ENCODE peak calls at places on chromosomes 4 and X, in ten cellular contexts. Z, G, U, E, H, C, M, X, B and O are unnamed samples. For H3K4me1, the result is how much of the 10 kb centered on the place peaks cover.

GRCh38 chrX:64977830-64978229 is 1.6 kb upstream of the ZC4H2 start:
- DNase-seq in Z (no peak), E (no peak), B (no peak), X (no peak), C (no peak), M (no peak), G (no peak), U (no peak), H (no peak), O (no peak)

GRCh38 chr4:111043286-111043685 is 420.4 kb upstream of the PITX2 start:
- DNase-seq in C (no peak), H (no peak), U (no peak), B (no peak), M (no peak), G (no peak), E (no peak), Z (no peak), X (no peak), O (no peak)

GRCh38 chr4:71732706-71733105 is 51.2 kb downstream of the GC start:
- DNase-seq in H (no peak), C (no peak), G (no peak), U (no peak), B (no peak), E (no peak), Z (no peak), X (no peak), M (no peak), O (no peak)

GRCh38 chr4:147928400-147928799 is 196.5 kb downstream of the ARHGAP10 start:
- DNase-seq in H (no peak), C (no peak), X (no peak), Z (no peak), E (no peak), M (no peak), G (no peak), U (no peak), B (no peak), O (no peak)

GRCh38 chr4:90586799-90587198 is 459.6 kb downstream of the CCSER1 start:
- DNase-seq in U (no peak), H (no peak), X (no peak), M (no peak), B (no peak), G (no peak), E (no peak), Z (no peak), C (no peak), O (no peak)

GRCh38 chrX:17078031-17078730 is 131.7 kb downstream of the REPS2 start:
- DNase-seq in E (no peak), M (no peak), B (no peak), U (no peak), X (no peak), G (no peak), Z (no peak), C (no peak), H (no peak), O (no peak)

GRCh38 chrX:35919536-35920309 is at the start of gene CFAP47:
- DNase-seq in H (peak), X (peak), M (no peak), Z (peak), E (peak), B (no peak), U (no peak), G (peak), C (peak), O (no peak)

GRCh38 chr4:118974758-118975157 is 86.1 kb downstream of the SYNPO2 start:
- DNase-seq in Z (no peak), G (no peak), U (no peak), B (no peak), M (no peak), X (no peak), H (no peak), E (no peak), C (no peak), O (peak)

GRCh38 chrX:136768469-136769084 is 12.2 kb downstream of the ARHGEF6 start:
- DNase-seq in M (no peak), G (peak), C (no peak), H (no peak), X (no peak), Z (no peak), B (peak), U (no peak), E (peak), O (no peak)

GRCh38 chr4:24214796-24215195 is 324.9 kb upstream of the PPARGC1A start:
- DNase-seq in E (no peak), H (no peak), X (no peak), Z (no peak), M (no peak), U (no peak), G (no peak), C (no peak), B (no peak), O (no peak)

GRCh38 chr4:15551740-15552446 is 82.2 kb downstream of the CC2D2A start:
- DNase-seq in H (no peak), C (no peak), U (no peak), Z (no peak), B (no peak), E (no peak), X (no peak), M (no peak), G (no peak), O (no peak)

GRCh38 chrX:154350429-154351182 is 23.8 kb downstream of the FLNA start:
- DNase-seq in E (peak), M (no peak), U (no peak), C (no peak), H (no peak), X (peak), G (no peak), B (no peak), Z (no peak), O (no peak)
- H3K4me1 ChIP-seq in E (under half), M (under half), U (under half), C (under half), H (under half), X (under half), G (under half), B (under half), Z (under half), O (under half)

GRCh38 chr4:168817418-168817817 is 192.6 kb downstream of the CBR4 start:
- DNase-seq in G (no peak), U (no peak), C (no peak), H (no peak), M (no peak), X (no peak), Z (no peak), E (no peak), B (no peak), O (no peak)

GRCh38 chr4:168811793-168812651 is 198.0 kb downstream of the CBR4 start:
- DNase-seq in E (no peak), H (no peak), U (no peak), B (no peak), M (no peak), X (no peak), Z (no peak), G (no peak), C (no peak), O (no peak)

GRCh38 chr4:168811207-168811606 is 198.8 kb downstream of the CBR4 start:
- DNase-seq in B (no peak), Z (no peak), U (no peak), G (no peak), H (peak), C (no peak), M (no peak), X (no peak), E (no peak), O (no peak)

GRCh38 chr4:168812806-168813205 is 197.2 kb downstream of the CBR4 start:
- DNase-seq in U (no peak), Z (no peak), X (no peak), C (no peak), E (no peak), G (no peak), H (no peak), B (no peak), M (no peak), O (no peak)

DNA sequence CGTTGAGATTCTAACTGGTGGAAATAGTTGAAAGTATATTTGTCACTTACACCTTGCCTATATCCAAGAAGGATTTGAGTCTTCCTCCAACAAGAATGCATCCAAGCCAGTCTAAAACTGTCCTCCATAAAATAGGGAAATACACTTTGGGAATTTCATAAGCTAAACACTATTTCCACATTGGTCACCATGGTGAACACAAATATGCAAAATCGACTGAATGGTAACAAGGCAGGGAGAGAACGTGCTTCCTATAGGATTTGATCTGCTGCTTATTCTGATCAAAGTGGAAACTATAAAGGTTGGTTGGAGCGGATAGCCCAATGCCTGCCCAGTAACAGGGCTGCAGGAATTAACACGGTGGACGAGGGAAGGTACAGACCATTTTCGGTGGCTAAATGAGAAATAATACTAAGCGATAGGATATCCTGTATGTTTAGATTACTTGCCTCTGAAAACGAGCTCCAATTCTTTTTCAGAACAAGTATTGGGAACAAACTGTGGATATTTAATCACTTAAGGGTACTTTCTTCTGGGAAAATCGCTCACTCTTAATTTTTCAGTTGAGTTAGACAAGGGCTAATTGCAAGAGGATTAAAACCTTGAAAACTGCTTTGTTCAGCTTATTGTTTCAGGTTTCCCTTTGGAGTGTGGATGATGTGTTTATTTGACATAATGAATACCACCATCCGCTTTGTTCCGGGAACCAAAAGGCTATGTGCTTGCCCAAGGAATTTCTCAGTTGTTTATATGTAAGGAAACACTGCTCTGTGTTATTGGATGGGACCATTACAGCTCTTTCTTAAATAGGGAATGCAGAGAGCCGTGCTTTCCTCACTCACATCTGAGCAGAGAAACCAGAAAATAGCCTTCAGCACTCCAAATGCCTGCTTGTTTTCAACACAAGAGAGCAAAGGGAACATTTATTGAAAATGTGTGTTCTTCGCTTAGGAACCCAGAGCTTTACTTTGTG is 194.4 kb downstream of the CBR4 start:
- DNase-seq in M (no peak), B (no peak), U (no peak), C (no peak), G (no peak), Z (no peak), X (no peak), H (no peak), E (no peak), O (no peak)
- TF ChIP-seq POLR2A in M (no peak), B (no peak), U (no peak), C (no peak), G (no peak), Z (no peak), X (no peak), H (no peak), E (no peak), O (no peak)

DNA sequence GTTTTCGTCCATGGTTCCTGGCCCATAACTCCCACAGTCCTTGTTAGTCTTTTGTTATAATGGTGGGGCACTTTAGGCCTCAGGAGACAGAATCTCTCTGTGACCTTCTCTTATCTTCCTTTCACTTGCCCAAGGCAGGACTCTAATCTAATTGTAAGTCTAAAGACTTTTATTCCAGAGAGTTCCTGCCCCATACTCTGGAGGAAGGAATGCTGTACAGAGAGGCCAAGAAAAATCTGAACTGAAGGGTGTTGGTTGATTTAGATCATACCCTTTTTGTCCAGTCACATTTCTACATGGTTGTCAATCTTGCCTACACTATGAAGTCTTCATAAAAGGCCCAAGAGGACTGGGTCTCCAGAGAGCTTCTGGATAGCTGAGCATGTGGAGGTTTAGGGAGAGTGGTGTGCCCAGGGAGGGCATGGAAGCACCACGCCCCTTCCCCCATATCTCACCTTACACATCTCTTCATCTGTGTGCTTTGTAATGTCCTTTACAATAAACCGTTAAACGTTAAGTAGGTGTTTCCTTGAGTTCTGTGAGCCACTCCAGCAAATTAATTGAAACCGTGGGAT is 84.5 kb downstream of the AFF1 start:
- DNase-seq in G (no peak), M (no peak), X (no peak), H (no peak), E (no peak), U (no peak), Z (no peak), C (no peak), B (no peak), O (no peak)
- H3K4me1 ChIP-seq in G (half or more), M (under half), X (half or more), H (under half), E (half or more), U (half or more), Z (under half), C (under half), B (under half), O (half or more)

DNA sequence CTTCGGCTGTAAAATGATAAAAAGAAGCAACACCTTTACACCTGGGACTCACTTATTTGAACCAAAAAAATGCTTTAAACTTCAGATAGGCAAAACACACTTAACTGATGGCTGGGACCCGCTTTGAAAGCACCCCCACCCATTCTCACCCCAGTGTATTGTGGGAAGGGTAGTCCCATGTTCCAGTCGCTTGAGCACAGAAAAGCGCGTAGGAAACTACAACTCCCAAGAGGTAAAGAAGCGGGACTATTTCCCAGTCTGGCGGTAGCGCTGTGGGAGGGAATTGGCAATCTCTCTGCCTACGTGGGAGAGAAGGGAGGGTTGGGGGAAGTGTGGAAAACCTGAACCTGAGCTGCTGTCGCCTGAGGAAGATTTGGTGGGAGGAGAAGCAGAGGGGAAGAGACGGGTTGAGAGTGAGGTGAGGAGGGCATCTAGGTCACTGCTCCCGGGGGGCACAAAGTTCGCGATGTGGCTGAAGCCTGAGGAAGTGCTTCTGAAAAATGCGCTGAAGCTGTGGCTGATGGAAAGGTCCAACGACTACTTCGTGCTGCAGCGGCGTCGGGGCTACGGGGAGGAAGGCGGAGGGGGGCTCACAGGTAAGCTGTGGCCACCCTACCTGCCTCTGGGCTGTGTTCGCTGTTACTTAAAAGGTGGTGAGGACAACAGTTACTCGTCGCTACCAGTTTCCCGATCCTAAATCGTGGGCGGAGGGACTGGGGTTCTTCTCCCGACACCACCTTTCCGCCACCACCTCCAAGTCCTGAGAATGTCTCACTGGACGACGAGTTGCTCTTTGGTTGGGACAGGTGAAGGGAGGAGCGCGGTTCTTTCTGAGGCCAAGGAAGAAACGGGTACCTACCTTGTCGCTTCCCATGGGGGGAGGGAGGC is at the start of gene TBC1D8B:
- DNase-seq in Z (peak), X (peak), U (no peak), C (peak), G (peak), E (peak), M (peak), B (peak), H (peak), O (peak)
- TF ChIP-seq POLR2A in Z (peak), X (no peak), U (peak), C (peak), G (peak), E (peak), M (peak), B (no peak), H (no peak), O (no peak)

GRCh38 chr4:168852933-168853713 is 156.9 kb downstream of the CBR4 start:
- DNase-seq in U (no peak), Z (no peak), H (no peak), M (no peak), C (no peak), X (no peak), E (no peak), G (no peak), B (no peak), O (no peak)
- H3K4me1 ChIP-seq in U (half or more), Z (under half), H (under half), M (under half), C (under half), X (under half), E (half or more), G (under half), B (under half), O (half or more)

DNA sequence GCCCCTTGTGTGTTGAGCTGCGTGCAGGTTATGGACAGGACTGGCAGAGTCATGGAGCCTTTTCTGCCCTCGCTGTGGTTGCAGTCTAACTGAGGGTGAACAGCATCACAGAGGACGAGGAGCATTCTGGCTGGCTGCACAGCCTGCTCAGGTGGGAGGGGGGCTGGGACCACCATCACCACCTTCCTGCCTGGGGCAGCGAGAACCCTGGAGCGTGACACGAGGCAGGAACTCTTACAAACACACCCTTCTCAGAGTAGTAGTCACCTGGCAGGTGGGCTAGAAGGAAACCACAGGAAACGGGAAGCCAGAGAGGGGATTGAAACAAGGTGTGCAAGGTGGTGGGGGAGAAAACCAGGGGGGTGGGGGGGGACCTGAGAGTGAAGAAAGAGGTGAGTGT is 25.6 kb downstream of the TKTL1 start:
- DNase-seq in X (no peak), G (no peak), B (no peak), Z (no peak), M (no peak), E (no peak), C (no peak), H (no peak), U (no peak), O (no peak)
- TF ChIP-seq POLR2A in X (no peak), G (no peak), B (no peak), Z (no peak), M (no peak), E (no peak), C (no peak), H (no peak), U (no peak), O (no peak)

GRCh38 chr4:22969314-22969896 is 276.7 kb downstream of the GBA3 start:
- DNase-seq in B (no peak), U (no peak), M (no peak), C (no peak), Z (no peak), H (no peak), G (no peak), X (no peak), E (no peak), O (no peak)

DNA sequence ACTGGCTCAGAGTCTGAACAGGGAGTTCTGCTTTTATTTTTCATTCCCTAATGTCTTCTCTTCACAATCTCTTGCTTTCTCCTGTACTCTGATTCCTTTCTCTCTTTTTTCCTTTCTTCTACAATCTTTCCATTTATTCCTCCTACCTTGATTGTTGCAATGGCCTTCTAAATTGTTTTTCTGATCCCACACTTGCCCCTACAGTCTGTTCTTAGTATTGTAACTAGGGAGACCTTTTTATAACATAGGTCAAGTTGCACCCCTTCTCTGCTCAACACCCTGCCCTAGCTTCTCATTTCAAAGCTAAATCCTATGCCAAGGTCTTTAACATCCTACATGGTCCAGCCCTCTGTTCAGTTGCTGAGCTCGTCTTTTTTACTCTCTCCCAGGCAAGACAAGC is 277.9 kb downstream of the GBA3 start:
- DNase-seq in H (no peak), C (no peak), M (no peak), U (no peak), B (no peak), Z (no peak), G (no peak), E (no peak), X (no peak), O (no peak)
- H3K4me1 ChIP-seq in H (under half), C (under half), M (under half), U (under half), B (under half), Z (under half), G (under half), E (under half), X (under half), O (under half)

GRCh38 chrX:74614193-74614909 is at the start of gene RLIM:
- DNase-seq in X (peak), C (peak), U (peak), M (peak), Z (peak), E (peak), G (peak), H (peak), B (peak), O (peak)
- TF ChIP-seq POLR2A in X (no peak), C (peak), U (peak), M (peak), Z (peak), E (peak), G (peak), H (no peak), B (peak), O (peak)

GRCh38 chrX:23826216-23826615 is 43.2 kb downstream of the SAT1 start:
- DNase-seq in X (no peak), H (no peak), E (no peak), B (no peak), M (no peak), Z (no peak), C (no peak), U (no peak), G (no peak), O (no peak)

GRCh38 chrX:23822397-23822796 is 39.4 kb downstream of the SAT1 start:
- DNase-seq in M (no peak), H (no peak), E (peak), X (no peak), C (no peak), Z (no peak), U (no peak), B (no peak), G (peak), O (no peak)

GRCh38 chrX:23826653-23827052 is 43.7 kb downstream of the SAT1 start:
- DNase-seq in B (no peak), Z (no peak), G (no peak), X (no peak), E (no peak), C (no peak), H (no peak), M (no peak), U (no peak), O (no peak)

GRCh38 chrX:23828894-23829293 is 45.9 kb downstream of the SAT1 start:
- DNase-seq in H (no peak), Z (no peak), M (no peak), E (no peak), X (no peak), U (no peak), B (no peak), C (no peak), G (no peak), O (no peak)

GRCh38 chrX:23825675-23826074 is 42.7 kb downstream of the SAT1 start:
- DNase-seq in M (no peak), G (no peak), E (no peak), U (no peak), Z (no peak), H (no peak), B (no peak), C (no peak), X (no peak), O (no peak)
- H3K4me1 ChIP-seq in M (under half), G (under half), E (under half), U (under half), Z (under half), H (under half), B (under half), C (under half), X (under half), O (under half)